ENCODE peak calls at places on chromosome 1, in seven cellular contexts. M is right lobe of liver, D is colonic mucosa, V is GM12864, W is A549, U is esophagus muscularis mucosa, F is uterus. J is an unnamed sample.

GRCh38 chr1:231369282-231369681 is 31.2 kb downstream of the SPRTN start:
- DNase-seq in M (no peak), D (no peak), V (no peak), W (no peak), U (no peak), F (no peak), J (no peak)

GRCh38 chr1:18556364-18556763 is 74.3 kb upstream of the PAX7 start:
- DNase-seq in M (no peak), D (no peak), V (no peak), W (peak), U (no peak), F (no peak), J (no peak)

GRCh38 chr1:29703596-29703995 is 467.3 kb downstream of the PTPRU start:
- DNase-seq in M (no peak), D (peak), V (no peak), W (peak), U (no peak), F (no peak), J (no peak)

GRCh38 chr1:232922475-232922874 is 27.9 kb upstream of the NTPCR start:
- DNase-seq in M (no peak), D (no peak), V (no peak), W (no peak), U (no peak), F (no peak), J (no peak)

GRCh38 chr1:245654460-245655050 is 499.8 kb downstream of the KIF26B start:
- DNase-seq in M (no peak), D (no peak), V (no peak), W (no peak), U (no peak), F (no peak), J (no peak)

GRCh38 chr1:5161372-5161771 is 507.0 kb downstream of the AJAP1 start:
- DNase-seq in M (no peak), D (no peak), V (no peak), W (no peak), U (no peak), F (no peak), J (no peak)

GRCh38 chr1:110648405-110648804 is 26.3 kb downstream of the KCNA3 start:
- DNase-seq in M (no peak), D (no peak), V (no peak), W (no peak), U (no peak), F (no peak), J (no peak)

GRCh38 chr1:38198099-38198498 is 151.5 kb upstream of the POU3F1 start:
- DNase-seq in M (no peak), D (no peak), V (no peak), W (no peak), U (no peak), F (no peak), J (no peak)

GRCh38 chr1:34984435-34985062 is 598 bp downstream of the TMEM35B start:
- DNase-seq in M (peak), D (peak), V (no peak), W (no peak), U (no peak), F (peak), J (no peak)

GRCh38 chr1:204830671-204831585 is 39.7 kb upstream of the NFASC start:
- DNase-seq in M (no peak), D (no peak), V (no peak), W (no peak), U (no peak), F (no peak), J (no peak)

GRCh38 chr1:230917284-230918135 is 49.2 kb upstream of the C1orf198 start:
- DNase-seq in M (peak), D (peak), V (peak), W (peak), U (peak), F (peak), J (peak)

GRCh38 chr1:221839794-221840395 is 98.0 kb upstream of the DUSP10 start:
- DNase-seq in M (peak), D (peak), V (peak), W (peak), U (no peak), F (no peak), J (peak)

GRCh38 chr1:95311006-95311405 is 77.0 kb downstream of the RWDD3 start:
- DNase-seq in M (no peak), D (no peak), V (no peak), W (no peak), U (no peak), F (no peak), J (no peak)

GRCh38 chr1:168465942-168466702 is 77.7 kb downstream of the XCL2 start:
- DNase-seq in M (no peak), D (peak), V (peak), W (no peak), U (no peak), F (peak), J (no peak)

GRCh38 chr1:71089536-71090270 is 8.9 kb upstream of the ZRANB2 start:
- DNase-seq in M (no peak), D (no peak), V (no peak), W (no peak), U (no peak), F (no peak), J (no peak)

GRCh38 chr1:214518387-214518786 is 33.0 kb downstream of the PTPN14 start:
- DNase-seq in M (no peak), D (no peak), V (no peak), W (no peak), U (no peak), F (no peak), J (no peak)

GRCh38 chr1:61606448-61607312 is 118.3 kb downstream of the TM2D1 start:
- DNase-seq in M (no peak), D (peak), V (no peak), W (no peak), U (peak), F (peak), J (peak)

GRCh38 chr1:184843732-184844495 is 89.3 kb upstream of the EDEM3 start:
- DNase-seq in M (no peak), D (peak), V (peak), W (no peak), U (peak), F (no peak), J (no peak)

GRCh38 chr1:172241540-172241939 is 178.9 kb upstream of the C1orf105 start:
- DNase-seq in M (no peak), D (no peak), V (no peak), W (no peak), U (no peak), F (no peak), J (no peak)

GRCh38 chr1:55478742-55479141 is 263.6 kb upstream of the USP24 start:
- DNase-seq in M (no peak), D (no peak), V (no peak), W (peak), U (no peak), F (no peak), J (no peak)

GRCh38 chr1:212667223-212668139 is 32.2 kb downstream of the BATF3 start:
- DNase-seq in M (no peak), D (no peak), V (no peak), W (peak), U (no peak), F (peak), J (no peak)

GRCh38 chr1:168767885-168768584 is 39.0 kb upstream of the DPT start:
- DNase-seq in M (no peak), D (no peak), V (no peak), W (no peak), U (no peak), F (peak), J (peak)

GRCh38 chr1:1349256-1350012 is at the start of gene DVL1:
- DNase-seq in M (peak), D (peak), V (no peak), W (peak), U (no peak), F (peak), J (peak)

GRCh38 chr1:177490240-177490639 is 319.5 kb downstream of the BRINP2 start:
- DNase-seq in M (no peak), D (no peak), V (no peak), W (no peak), U (no peak), F (no peak), J (no peak)

GRCh38 chr1:156077430-156077760 is 4.9 kb downstream of the MEX3A start:
- DNase-seq in M (no peak), D (no peak), V (no peak), W (no peak), U (no peak), F (no peak), J (no peak)
- H3K4me3 ChIP-seq in M (peak), D (no peak), V (no peak), W (no peak), U (peak), F (peak), J (peak)

GRCh38 chr1:229408458-229409037 is 25.3 kb downstream of the ACTA1 start:
- DNase-seq in M (no peak), D (no peak), V (no peak), W (no peak), U (no peak), F (no peak), J (peak)

GRCh38 chr1:229403573-229403972 is 30.3 kb downstream of the ACTA1 start:
- DNase-seq in M (no peak), D (no peak), V (no peak), W (no peak), U (no peak), F (no peak), J (no peak)

GRCh38 chr1:229407206-229408026 is 26.5 kb downstream of the ACTA1 start:
- DNase-seq in M (no peak), D (no peak), V (no peak), W (no peak), U (no peak), F (no peak), J (no peak)

GRCh38 chr1:229409616-229410369 is 24.1 kb downstream of the ACTA1 start:
- DNase-seq in M (no peak), D (no peak), V (no peak), W (no peak), U (no peak), F (no peak), J (no peak)

DNA sequence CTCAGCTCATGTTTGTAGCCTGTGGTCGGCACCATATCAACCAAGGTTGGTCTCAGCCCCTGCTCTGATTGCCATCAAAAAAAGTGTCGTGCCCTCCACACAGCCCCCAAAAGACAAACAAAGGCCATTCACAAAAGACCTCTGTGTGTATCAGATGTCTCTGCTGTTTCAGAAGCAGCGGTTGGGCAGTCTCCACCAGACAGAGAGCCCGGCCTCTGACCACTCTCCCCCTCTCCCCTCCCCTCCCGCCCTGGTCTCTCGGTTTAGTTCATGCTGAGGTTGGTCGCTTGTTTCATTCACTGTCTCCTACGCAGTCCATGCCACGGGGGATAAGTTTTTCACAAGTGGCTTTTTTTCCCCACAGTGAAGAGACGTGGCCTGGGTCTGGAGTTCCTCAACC is 27.1 kb downstream of the ACTA1 start:
- DNase-seq in M (no peak), D (no peak), V (no peak), W (no peak), U (no peak), F (no peak), J (no peak)
- H3K4me3 ChIP-seq in M (no peak), D (no peak), V (no peak), W (no peak), U (peak), F (peak), J (peak)

GRCh38 chr1:119651133-119651532 is 3.1 kb upstream of the ZNF697 start:
- DNase-seq in M (no peak), D (no peak), V (no peak), W (no peak), U (no peak), F (no peak), J (no peak)

GRCh38 chr1:119647734-119648619 is at the start of gene ZNF697:
- DNase-seq in M (peak), D (peak), V (no peak), W (peak), U (peak), F (peak), J (peak)

GRCh38 chr1:119648620-119649004 is 546 bp upstream of the ZNF697 start:
- DNase-seq in M (no peak), D (no peak), V (no peak), W (no peak), U (no peak), F (no peak), J (no peak)

GRCh38 chr1:119646521-119647227 is 1.4 kb downstream of the ZNF697 start:
- DNase-seq in M (no peak), D (no peak), V (no peak), W (no peak), U (no peak), F (no peak), J (no peak)

DNA sequence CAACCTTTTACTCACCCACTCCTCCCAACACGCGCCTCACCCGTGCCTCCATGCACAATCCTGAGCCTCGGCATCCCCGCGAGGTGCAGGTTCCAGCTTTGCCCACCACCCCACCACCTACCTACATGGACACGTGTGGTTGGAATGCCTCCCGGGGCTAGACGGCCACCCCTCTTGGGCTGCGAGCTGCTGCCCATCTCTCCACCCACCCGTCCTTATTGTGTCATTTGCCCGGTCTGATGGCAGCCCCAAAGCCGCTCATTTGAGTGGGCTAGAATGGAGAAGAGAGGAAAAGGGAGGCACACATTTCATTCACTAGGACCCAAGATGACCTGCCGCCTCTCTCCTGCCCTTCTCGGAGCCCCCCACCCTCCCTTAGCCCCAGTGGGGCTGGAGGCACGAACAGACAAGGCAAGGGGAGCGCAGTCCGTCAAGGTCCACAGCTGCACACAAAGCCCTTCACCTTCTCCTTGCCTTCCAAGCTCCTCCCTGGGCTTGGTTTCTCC is 785 bp downstream of the ZNF697 start:
- DNase-seq in M (peak), D (no peak), V (no peak), W (no peak), U (no peak), F (no peak), J (peak)
- H3K4me3 ChIP-seq in M (peak), D (peak), V (peak), W (peak), U (peak), F (peak), J (peak)

GRCh38 chr1:201268604-201269151 is 14.6 kb upstream of the PKP1 start:
- DNase-seq in M (no peak), D (no peak), V (no peak), W (peak), U (no peak), F (peak), J (no peak)
- H3K4me3 ChIP-seq in M (no peak), D (no peak), V (no peak), W (no peak), U (no peak), F (no peak), J (no peak)

GRCh38 chr1:179876289-179876715 is 1.3 kb downstream of the TOR1AIP2 start:
- DNase-seq in M (no peak), D (peak), V (no peak), W (peak), U (no peak), F (no peak), J (no peak)

GRCh38 chr1:179877586-179878265 is at the start of gene TOR1AIP2:
- DNase-seq in M (peak), D (peak), V (peak), W (peak), U (peak), F (peak), J (peak)

GRCh38 chr1:179873366-179873978 is 4.1 kb downstream of the TOR1AIP2 start:
- DNase-seq in M (no peak), D (no peak), V (no peak), W (no peak), U (no peak), F (no peak), J (no peak)

GRCh38 chr1:179872558-179872957 is 5.0 kb downstream of the TOR1AIP2 start:
- DNase-seq in M (no peak), D (no peak), V (no peak), W (no peak), U (no peak), F (no peak), J (no peak)

DNA sequence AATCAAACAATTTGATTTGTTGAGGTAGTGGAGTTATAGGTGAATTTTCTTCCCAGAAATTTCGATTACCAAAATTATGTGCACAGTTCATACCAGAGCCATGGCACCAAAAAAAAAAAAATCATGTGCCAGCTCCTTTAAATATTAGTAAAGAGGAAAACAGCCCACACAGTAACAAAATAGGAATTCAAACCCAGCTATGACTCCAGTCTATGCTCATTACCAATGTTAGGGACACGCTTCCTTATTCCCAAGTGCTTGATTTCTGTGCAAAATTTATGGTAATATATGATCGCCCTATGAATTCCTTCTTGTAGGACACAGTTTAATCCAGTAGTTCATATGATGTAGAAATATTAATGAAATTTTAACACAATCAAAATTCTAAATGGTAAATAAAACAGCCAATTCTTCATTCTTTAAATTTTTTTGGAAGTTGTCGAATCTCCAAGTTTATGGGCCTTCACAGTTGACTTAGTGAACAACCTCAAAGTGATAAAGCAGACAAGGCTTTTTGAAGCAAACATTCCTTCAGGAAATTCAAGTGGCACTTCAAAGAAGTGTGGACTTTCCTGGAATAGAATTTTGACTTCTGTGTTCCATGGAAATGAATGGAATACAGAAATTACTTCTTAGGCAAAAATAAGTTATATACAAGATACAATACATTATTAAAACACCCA is 1.9 kb downstream of the TOR1AIP2 start:
- DNase-seq in M (no peak), D (no peak), V (no peak), W (no peak), U (no peak), F (no peak), J (no peak)
- H3K4me3 ChIP-seq in M (peak), D (no peak), V (no peak), W (no peak), U (peak), F (no peak), J (peak)

GRCh38 chr1:109509176-109510134 is at the start of gene AMIGO1:
- DNase-seq in M (peak), D (peak), V (no peak), W (peak), U (no peak), F (peak), J (peak)

GRCh38 chr1:109508001-109508872 is 1.3 kb downstream of the AMIGO1 start:
- DNase-seq in M (no peak), D (no peak), V (no peak), W (no peak), U (no peak), F (no peak), J (no peak)

GRCh38 chr1:109504974-109505373 is 4.6 kb downstream of the AMIGO1 start:
- DNase-seq in M (no peak), D (no peak), V (no peak), W (no peak), U (no peak), F (no peak), J (no peak)

GRCh38 chr1:109513110-109513702 is 3.7 kb upstream of the AMIGO1 start:
- DNase-seq in M (no peak), D (no peak), V (no peak), W (no peak), U (no peak), F (no peak), J (no peak)

GRCh38 chr1:109508873-109509175 is 703 bp downstream of the AMIGO1 start:
- DNase-seq in M (no peak), D (no peak), V (no peak), W (no peak), U (no peak), F (no peak), J (no peak)
- H3K4me3 ChIP-seq in M (peak), D (peak), V (peak), W (peak), U (peak), F (peak), J (peak)

GRCh38 chr1:54378157-54378883 is 27.9 kb downstream of the SSBP3 start:
- DNase-seq in M (peak), D (no peak), V (no peak), W (no peak), U (no peak), F (no peak), J (no peak)
- H3K4me3 ChIP-seq in M (no peak), D (no peak), V (peak), W (no peak), U (no peak), F (no peak), J (no peak)

DNA sequence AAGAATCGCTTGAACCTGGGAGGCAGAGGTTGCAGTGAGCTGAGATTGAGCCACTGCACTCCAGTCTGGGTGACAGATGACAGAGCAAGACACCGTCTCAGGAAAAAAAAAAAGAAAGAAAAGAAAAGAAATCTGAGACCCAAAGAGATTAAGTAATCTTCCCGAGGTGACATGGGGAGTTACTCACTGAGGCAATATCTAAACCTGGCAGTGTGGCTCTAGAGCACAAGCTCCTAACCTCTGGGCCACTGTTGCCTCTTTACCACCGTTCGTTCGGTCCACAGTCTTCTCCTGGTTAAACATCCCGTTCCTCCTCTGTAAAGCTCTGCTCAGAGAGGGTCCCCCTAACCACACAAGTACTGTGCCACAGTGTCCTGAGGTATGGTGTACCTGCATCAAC is 1.5 kb downstream of the HMGCL start:
- DNase-seq in M (no peak), D (no peak), V (no peak), W (no peak), U (no peak), F (no peak), J (no peak)
- H3K4me3 ChIP-seq in M (peak), D (no peak), V (no peak), W (no peak), U (no peak), F (no peak), J (no peak)